ENCODE peak calls at places on chromosomes 16 and 17, in ten cellular contexts. Z is heart right ventricle; M is stomach; T is Peyer's patch; R is esophagus muscularis mucosa; N is ascending aorta; P is SJCRH30; H is right atrium auricular region; W is fibroblast of lung; D is CD8-positive, alpha-beta memory T cell. B is an unnamed sample.

GRCh38 chr17:7632492-7632894 is 2.6 kb downstream of the SHBG start:
- DNase-seq in Z (no peak), M (peak), T (no peak), R (no peak), N (no peak), P (peak), H (no peak), W (peak), D (no peak), B (no peak)

GRCh38 chr17:38608648-38609047 is 2.9 kb upstream of the SRCIN1 start:
- DNase-seq in Z (no peak), M (peak), T (no peak), R (no peak), N (no peak), P (no peak), H (no peak), W (no peak), D (no peak), B (no peak)

GRCh38 chr16:88738167-88739084 is 32.1 kb downstream of the CTU2 start:
- DNase-seq in Z (no peak), M (no peak), T (no peak), R (no peak), N (no peak), P (no peak), H (no peak), W (no peak), D (no peak), B (no peak)

GRCh38 chr17:16322636-16323035 is 30.6 kb downstream of the CENPV start:
- DNase-seq in Z (no peak), M (no peak), T (no peak), R (no peak), N (no peak), P (peak), H (no peak), W (peak), D (no peak), B (no peak)

GRCh38 chr16:66364117-66364958 is 2.2 kb upstream of the CDH5 start:
- DNase-seq in Z (peak), M (no peak), T (no peak), R (no peak), N (peak), P (peak), H (peak), W (peak), D (no peak), B (no peak)

GRCh38 chr16:89687092-89687940 is 827 bp downstream of the CDK10 start:
- DNase-seq in Z (no peak), M (peak), T (peak), R (no peak), N (no peak), P (peak), H (no peak), W (peak), D (no peak), B (no peak)

GRCh38 chr16:88773812-88774291 is 11.2 kb downstream of the PIEZO1 start:
- DNase-seq in Z (peak), M (peak), T (no peak), R (no peak), N (no peak), P (peak), H (peak), W (peak), D (no peak), B (no peak)

GRCh38 chr17:21539146-21539545 is 153.2 kb upstream of the KCNJ18 start:
- DNase-seq in Z (no peak), M (no peak), T (no peak), R (no peak), N (no peak), P (no peak), H (no peak), W (peak), D (no peak), B (no peak)

GRCh38 chr16:27973678-27974077 is 89.8 kb downstream of the GSG1L start:
- DNase-seq in Z (no peak), M (no peak), T (no peak), R (no peak), N (no peak), P (peak), H (no peak), W (no peak), D (no peak), B (no peak)

GRCh38 chr17:58568050-58568830 is 53.8 kb upstream of the MTMR4 start:
- DNase-seq in Z (no peak), M (no peak), T (no peak), R (no peak), N (no peak), P (no peak), H (no peak), W (no peak), D (no peak), B (no peak)

GRCh38 chr17:28567604-28568003 is 3.7 kb downstream of the PIGS start:
- DNase-seq in Z (no peak), M (no peak), T (no peak), R (no peak), N (no peak), P (no peak), H (no peak), W (no peak), D (no peak), B (no peak)

GRCh38 chr17:59766486-59766885 is 59.0 kb downstream of the VMP1 start:
- DNase-seq in Z (no peak), M (no peak), T (no peak), R (no peak), N (no peak), P (no peak), H (no peak), W (peak), D (no peak), B (no peak)

GRCh38 chr17:19244796-19245195 is 7.6 kb downstream of the EPN2 start:
- DNase-seq in Z (no peak), M (no peak), T (no peak), R (no peak), N (no peak), P (no peak), H (no peak), W (no peak), D (no peak), B (no peak)

GRCh38 chr17:70320642-70321345 is 151.5 kb downstream of the KCNJ2 start:
- DNase-seq in Z (no peak), M (no peak), T (no peak), R (no peak), N (no peak), P (no peak), H (no peak), W (peak), D (no peak), B (no peak)

GRCh38 chr16:2473425-2473926 is 1.5 kb upstream of the TBC1D24 start:
- DNase-seq in Z (no peak), M (no peak), T (no peak), R (no peak), N (no peak), P (no peak), H (no peak), W (no peak), D (no peak), B (no peak)

GRCh38 chr17:8821446-8822105 is 22.4 kb upstream of the MFSD6L start:
- DNase-seq in Z (no peak), M (no peak), T (no peak), R (peak), N (peak), P (no peak), H (peak), W (no peak), D (no peak), B (no peak)

GRCh38 chr17:76094046-76094445 is 9.5 kb downstream of the EXOC7 start:
- DNase-seq in Z (no peak), M (no peak), T (no peak), R (no peak), N (no peak), P (no peak), H (no peak), W (no peak), D (no peak), B (no peak)

GRCh38 chr17:78107457-78107856 is 21.1 kb downstream of the TMC6 start:
- DNase-seq in Z (no peak), M (no peak), T (no peak), R (no peak), N (no peak), P (no peak), H (no peak), W (peak), D (no peak), B (no peak)

GRCh38 chr16:54426550-54426843 is 139.9 kb upstream of the IRX3 start:
- DNase-seq in Z (no peak), M (no peak), T (no peak), R (no peak), N (no peak), P (peak), H (no peak), W (no peak), D (no peak), B (no peak)

GRCh38 chr16:53090271-53090590 is 35.4 kb downstream of the CHD9 start:
- DNase-seq in Z (no peak), M (no peak), T (no peak), R (no peak), N (no peak), P (no peak), H (no peak), W (no peak), D (no peak), B (no peak)

GRCh38 chr17:79160980-79161621 is 86.5 kb downstream of the ENGASE start:
- DNase-seq in Z (no peak), M (no peak), T (no peak), R (no peak), N (no peak), P (peak), H (no peak), W (no peak), D (no peak), B (no peak)

GRCh38 chr16:89657442-89658220 is at the start of the genes CHMP1A and SPATA33:
- DNase-seq in Z (peak), M (peak), T (peak), R (peak), N (peak), P (peak), H (peak), W (peak), D (peak), B (peak)

GRCh38 chr17:4708436-4708835 is 2.0 kb upstream of the ARRB2 start:
- DNase-seq in Z (no peak), M (no peak), T (no peak), R (no peak), N (no peak), P (peak), H (no peak), W (no peak), D (peak), B (no peak)

GRCh38 chr16:29708917-29709600 is 30.1 kb downstream of the QPRT start:
- DNase-seq in Z (no peak), M (no peak), T (no peak), R (no peak), N (no peak), P (no peak), H (no peak), W (no peak), D (no peak), B (no peak)

GRCh38 chr17:63325885-63326284 is 120.2 kb downstream of the CYB561 start:
- DNase-seq in Z (no peak), M (no peak), T (no peak), R (no peak), N (no peak), P (no peak), H (no peak), W (peak), D (no peak), B (no peak)

GRCh38 chr16:79008036-79008868 is 592.3 kb downstream of the MAF start:
- DNase-seq in Z (no peak), M (no peak), T (no peak), R (no peak), N (no peak), P (no peak), H (no peak), W (no peak), D (no peak), B (no peak)

GRCh38 chr17:38674013-38674748 is 576 bp downstream of the EPOP start:
- DNase-seq in Z (peak), M (peak), T (peak), R (no peak), N (no peak), P (no peak), H (no peak), W (no peak), D (peak), B (no peak)

DNA sequence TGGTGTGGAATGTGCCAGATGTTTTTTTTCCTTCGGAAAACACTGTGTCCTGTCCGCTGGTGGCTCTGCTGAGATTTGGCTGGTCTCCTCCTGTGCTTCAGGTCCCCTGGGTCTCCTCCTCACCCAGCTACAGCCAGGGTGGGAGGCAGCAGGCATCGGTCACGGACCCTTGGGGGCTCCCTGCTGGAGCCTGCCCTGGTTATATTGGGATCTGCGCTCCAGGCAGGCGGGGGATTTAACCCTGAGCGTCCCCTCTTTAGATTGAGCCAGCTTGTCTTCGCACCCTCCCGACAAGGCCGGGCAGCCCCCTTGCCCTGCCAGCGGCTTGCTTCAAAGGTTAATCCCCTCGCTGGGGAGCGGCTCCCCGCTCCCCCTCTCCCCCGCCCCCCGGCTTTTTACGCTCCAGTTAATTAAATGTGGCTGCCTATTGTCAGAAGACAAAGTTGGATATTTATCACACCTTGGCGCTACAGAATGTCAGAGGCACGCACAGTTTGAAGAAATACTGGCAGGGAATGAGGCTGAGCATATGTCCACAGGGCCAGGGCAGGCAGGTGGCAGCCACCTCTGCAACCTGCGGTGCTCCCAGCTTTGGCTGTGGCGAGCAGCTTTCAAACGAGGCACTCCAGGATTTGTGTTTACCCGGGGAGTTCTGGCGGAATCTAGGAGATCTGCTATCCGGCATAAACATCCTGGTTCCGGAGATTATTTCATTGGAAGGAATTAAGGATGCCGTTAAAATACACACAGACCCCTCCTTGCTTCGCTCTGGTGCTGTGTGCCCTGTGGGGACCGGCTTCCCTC is 38.2 kb upstream of the GSE1 start:
- DNase-seq in Z (no peak), M (peak), T (no peak), R (no peak), N (no peak), P (peak), H (no peak), W (no peak), D (no peak), B (no peak)
- H3K27ac ChIP-seq in Z (peak), M (peak), T (peak), R (peak), N (peak), P (peak), H (peak), W (peak), D (peak), B (peak)

GRCh38 chr17:82020874-82021727 is 1.6 kb downstream of the CENPX start:
- DNase-seq in Z (peak), M (peak), T (peak), R (no peak), N (peak), P (peak), H (peak), W (peak), D (peak), B (no peak)
- H3K4me3 ChIP-seq in Z (no peak), M (peak), T (no peak), R (no peak), N (peak), P (no peak), H (peak), W (no peak), D (peak), B (peak)

GRCh38 chr16:72536673-72537435 is 364.9 kb upstream of the PMFBP1 start:
- DNase-seq in Z (no peak), M (no peak), T (no peak), R (no peak), N (no peak), P (no peak), H (no peak), W (peak), D (no peak), B (no peak)
- H3K27ac ChIP-seq in Z (no peak), M (no peak), T (no peak), R (no peak), N (no peak), P (no peak), H (no peak), W (no peak), D (no peak), B (no peak)

GRCh38 chr16:10966129-10966528 is 21.8 kb downstream of the CLEC16A start:
- DNase-seq in Z (no peak), M (no peak), T (no peak), R (no peak), N (no peak), P (no peak), H (no peak), W (no peak), D (no peak), B (no peak)

GRCh38 chr16:10965440-10966039 is 21.2 kb downstream of the CLEC16A start:
- DNase-seq in Z (no peak), M (no peak), T (no peak), R (no peak), N (no peak), P (no peak), H (no peak), W (no peak), D (no peak), B (no peak)

GRCh38 chr16:10964891-10965326 is 20.5 kb downstream of the CLEC16A start:
- DNase-seq in Z (no peak), M (no peak), T (no peak), R (no peak), N (no peak), P (no peak), H (no peak), W (no peak), D (peak), B (no peak)

GRCh38 chr16:10961231-10961630 is 16.9 kb downstream of the CLEC16A start:
- DNase-seq in Z (no peak), M (no peak), T (no peak), R (no peak), N (peak), P (no peak), H (peak), W (peak), D (no peak), B (no peak)

GRCh38 chr16:10964039-10964890 is 19.9 kb downstream of the CLEC16A start:
- DNase-seq in Z (peak), M (peak), T (peak), R (no peak), N (peak), P (peak), H (peak), W (peak), D (peak), B (no peak)
- H3K4me3 ChIP-seq in Z (no peak), M (peak), T (no peak), R (peak), N (no peak), P (no peak), H (no peak), W (no peak), D (peak), B (no peak)